ENCODE peak calls at places on chromosomes 5 and 9, in seven cellular contexts. I is A549, Y is ovary, L is cardiac muscle cell, M is tibial artery, A is mammary epithelial cell, W is breast epithelium. B is an unnamed sample.
A peak's percentile ranks its signal among the peaks of the same experiment; 100 is the strongest.

GRCh38 chr5:97842687-97843086 is 659.6 kb upstream of the RIOK2 start:
- DNase-seq in I (no peak), Y (no peak), L (no peak), M (no peak), A (no peak), W (no peak), B (no peak)

GRCh38 chr9:35516481-35516880 is 26.6 kb downstream of the RUSC2 start:
- DNase-seq in I (peak; percentile 74), Y (no peak), L (peak; percentile 75), M (no peak), A (peak; percentile 42), W (no peak), B (no peak)

GRCh38 chr9:132201780-132202703 is 40.2 kb downstream of the NTNG2 start:
- DNase-seq in I (peak; percentile 20), Y (no peak), L (no peak), M (no peak), A (no peak), W (no peak), B (peak; percentile 76)

GRCh38 chr5:180172447-180173197 is 36.4 kb downstream of the RASGEF1C start:
- DNase-seq in I (no peak), Y (peak; percentile 57), L (peak; percentile 62), M (no peak), A (no peak), W (no peak), B (no peak)

GRCh38 chr5:118554241-118554640 is 434.1 kb downstream of the DTWD2 start:
- DNase-seq in I (no peak), Y (no peak), L (no peak), M (no peak), A (no peak), W (no peak), B (no peak)

GRCh38 chr5:178320281-178320855 is 87.8 kb upstream of the PHYKPL start:
- DNase-seq in I (no peak), Y (no peak), L (no peak), M (no peak), A (no peak), W (no peak), B (peak; percentile 41)

GRCh38 chr5:137516251-137516797 is 17.2 kb upstream of the SPOCK1 start:
- DNase-seq in I (no peak), Y (no peak), L (no peak), M (no peak), A (no peak), W (no peak), B (peak; percentile 66)

GRCh38 chr5:35816881-35817521 is 39.7 kb upstream of the IL7R start:
- DNase-seq in I (no peak), Y (no peak), L (no peak), M (no peak), A (no peak), W (no peak), B (no peak)

GRCh38 chr5:146514575-146514974 is 1.4 kb downstream of the GPR151 start:
- DNase-seq in I (no peak), Y (no peak), L (no peak), M (no peak), A (no peak), W (no peak), B (no peak)

GRCh38 chr5:159392881-159393280 is 62.6 kb upstream of the IL12B start:
- DNase-seq in I (no peak), Y (no peak), L (no peak), M (no peak), A (no peak), W (no peak), B (no peak)

GRCh38 chr5:116564322-116564721 is 10.3 kb downstream of the SEMA6A start:
- DNase-seq in I (no peak), Y (no peak), L (no peak), M (no peak), A (no peak), W (no peak), B (peak; percentile 35)

GRCh38 chr9:125632321-125633115 is 74.5 kb downstream of the MAPKAP1 start:
- DNase-seq in I (no peak), Y (no peak), L (no peak), M (no peak), A (peak; percentile 85), W (no peak), B (no peak)

GRCh38 chr5:91584352-91584751 is 201.2 kb upstream of the ARRDC3 start:
- DNase-seq in I (no peak), Y (no peak), L (no peak), M (no peak), A (no peak), W (no peak), B (no peak)

GRCh38 chr9:9122230-9122875 is 1322.8 kb upstream of the DMAC1 start:
- DNase-seq in I (no peak), Y (no peak), L (no peak), M (no peak), A (no peak), W (no peak), B (no peak)

GRCh38 chr5:15885156-15885555 is 294.4 kb downstream of the MARCHF11 start:
- DNase-seq in I (no peak), Y (no peak), L (peak; percentile 86), M (no peak), A (peak; percentile 15), W (no peak), B (no peak)

GRCh38 chr5:167982-168660 is 23.2 kb upstream of the LRRC14B start:
- DNase-seq in I (no peak), Y (peak; percentile 63), L (peak; percentile 95), M (peak; percentile 61), A (peak; percentile 20), W (no peak), B (no peak)
- H3K27ac ChIP-seq in I (no peak overlapping the region), Y (no peak overlapping the region), L (no peak overlapping the region), M (no peak overlapping the region), A (no peak overlapping the region), W (no peak overlapping the region), B (no peak overlapping the region)

GRCh38 chr5:37495668-37496067 is 116.5 kb downstream of the WDR70 start:
- DNase-seq in I (peak; percentile 13), Y (no peak), L (peak; percentile 47), M (no peak), A (peak; percentile 61), W (no peak), B (no peak)

GRCh38 chr5:37496902-37497445 is 117.9 kb downstream of the WDR70 start:
- DNase-seq in I (no peak), Y (no peak), L (no peak), M (no peak), A (no peak), W (no peak), B (no peak)

GRCh38 chr5:37492778-37493555 is 113.8 kb downstream of the WDR70 start:
- DNase-seq in I (no peak), Y (no peak), L (peak; percentile 2), M (no peak), A (no peak), W (no peak), B (no peak)

GRCh38 chr5:37494756-37495155 is 115.6 kb downstream of the WDR70 start:
- DNase-seq in I (peak; percentile 17), Y (no peak), L (peak; percentile 1), M (no peak), A (peak; percentile 41), W (no peak), B (no peak)

GRCh38 chr5:37495210-37495609 is 116.1 kb downstream of the WDR70 start:
- DNase-seq in I (peak; percentile 30), Y (no peak), L (peak; percentile 51), M (no peak), A (peak; percentile 14), W (no peak), B (no peak)
- TF ChIP-seq CTCF in I (peak; percentile 39), Y (no peak), L (peak; percentile 19), M (no peak), A (peak; percentile 29), W (no peak), B (peak; percentile 16)

GRCh38 chr9:121298689-121299112 is 30.7 kb downstream of the GSN start:
- DNase-seq in I (no peak), Y (peak; percentile 68), L (peak; percentile 70), M (peak; percentile 77), A (no peak), W (no peak), B (peak; percentile 68)

GRCh38 chr9:121299125-121299466 is 31.1 kb downstream of the GSN start:
- DNase-seq in I (no peak), Y (peak; percentile 62), L (no peak), M (peak; percentile 76), A (no peak), W (no peak), B (peak; percentile 73)

GRCh38 chr9:121300283-121301119 is 32.5 kb downstream of the GSN start:
- DNase-seq in I (no peak), Y (no peak), L (no peak), M (peak; percentile 59), A (no peak), W (peak; percentile 41), B (no peak)

GRCh38 chr9:121298016-121298538 is 30.1 kb downstream of the GSN start:
- DNase-seq in I (no peak), Y (no peak), L (no peak), M (no peak), A (no peak), W (no peak), B (peak; percentile 47)

DNA sequence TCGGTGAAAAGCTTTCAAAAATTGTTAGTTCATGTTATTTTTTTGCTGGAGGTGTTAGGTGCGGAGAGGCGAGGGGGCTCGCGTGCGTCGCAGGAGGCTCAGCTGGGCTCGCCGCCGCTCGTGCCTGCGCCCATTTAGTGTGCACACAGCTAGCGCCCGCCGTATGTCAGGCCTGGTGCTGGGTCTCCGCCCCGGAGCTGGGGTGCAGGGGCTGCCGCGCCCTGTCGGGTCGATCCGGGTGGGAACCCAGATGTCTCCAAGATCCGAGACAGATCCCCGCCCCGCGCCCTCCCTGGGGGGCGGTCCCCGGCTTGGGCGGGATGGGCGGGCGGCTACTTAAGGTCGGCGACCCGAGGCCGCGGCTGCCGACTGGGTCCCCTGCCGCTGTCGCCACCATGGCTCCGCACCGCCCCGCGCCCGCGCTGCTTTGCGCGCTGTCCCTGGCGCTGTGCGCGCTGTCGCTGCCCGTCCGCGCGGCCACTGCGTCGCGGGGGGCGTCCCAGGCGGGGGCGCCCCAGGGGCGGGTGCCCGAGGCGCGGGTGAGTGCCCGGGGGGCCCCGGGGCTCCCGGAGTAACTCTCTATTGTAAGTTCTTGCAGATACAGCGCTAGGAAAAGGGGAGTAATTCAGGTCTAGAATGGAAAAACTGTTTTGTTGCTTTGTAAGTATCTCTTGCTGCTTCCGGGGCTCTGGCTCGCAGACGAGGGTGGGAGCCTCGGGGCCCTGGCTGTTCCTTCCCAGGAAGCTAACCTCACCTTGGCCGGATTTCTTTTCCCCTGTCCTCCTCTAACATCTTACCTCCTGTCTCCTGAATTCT is 31.7 kb downstream of the GSN start:
- DNase-seq in I (no peak), Y (peak; percentile 61), L (peak; percentile 57), M (peak; percentile 90), A (peak; percentile 19), W (peak; percentile 60), B (peak; percentile 78)
- H3K4me1 ChIP-seq in I (peaks cover 38% of the 10 kb centered on the region), Y (peaks cover 30% of the 10 kb centered on the region), L (peaks cover 45% of the 10 kb centered on the region), M (peaks cover 78% of the 10 kb centered on the region), A (peaks cover 11% of the 10 kb centered on the region), W (peaks cover 23% of the 10 kb centered on the region), B (peaks cover 6% of the 10 kb centered on the region)

GRCh38 chr5:38465702-38466443 is 90.6 kb downstream of the LIFR start:
- DNase-seq in I (no peak), Y (no peak), L (no peak), M (no peak), A (peak; percentile 18), W (no peak), B (no peak)

GRCh38 chr5:38465045-38465444 is 91.4 kb downstream of the LIFR start:
- DNase-seq in I (no peak), Y (no peak), L (no peak), M (no peak), A (no peak), W (no peak), B (no peak)

GRCh38 chr5:38463634-38464521 is 92.6 kb downstream of the LIFR start:
- DNase-seq in I (peak; percentile 82), Y (peak; percentile 56), L (peak; percentile 83), M (no peak), A (peak; percentile 85), W (no peak), B (no peak)

GRCh38 chr5:38466444-38467189 is 89.8 kb downstream of the LIFR start:
- DNase-seq in I (peak; percentile 63), Y (peak; percentile 95), L (peak; percentile 90), M (peak; percentile 99), A (no peak), W (no peak), B (no peak)

GRCh38 chr5:38462972-38463633 is 93.3 kb downstream of the LIFR start:
- DNase-seq in I (no peak), Y (no peak), L (no peak), M (no peak), A (no peak), W (no peak), B (no peak)
- H3K27ac ChIP-seq in I (peak overlapping the region; percentile 73), Y (peak overlapping the region; percentile 94), L (no peak overlapping the region), M (peak overlapping the region; percentile 78), A (peak overlapping the region; percentile 33), W (peak overlapping the region; percentile 96), B (no peak overlapping the region)

B was measured in endodermal cell.